ENCODE peak calls at places on chromosomes 12 and 14, in four cellular contexts. P is substantia nigra; C is CD8-positive, alpha-beta memory T cell; O is NCI-H2081. W is an unnamed sample.

GRCh38 chr12:87985069-87985675 is 44.0 kb downstream of the C12orf50 start:
- DNase-seq in P (no peak), C (no peak), O (no peak), W (no peak)

GRCh38 chr14:33062881-33063280 is 124.2 kb downstream of the NPAS3 start:
- DNase-seq in P (no peak), C (no peak), O (no peak), W (no peak)

GRCh38 chr12:116368196-116369194 is 91.0 kb upstream of the MED13L start:
- DNase-seq in P (no peak), C (no peak), O (no peak), W (no peak)

GRCh38 chr14:75711134-75711795 is 50.2 kb downstream of the TTLL5 start:
- DNase-seq in P (no peak), C (no peak), O (peak), W (no peak)

GRCh38 chr12:19189522-19189921 is 60.0 kb downstream of the PLEKHA5 start:
- DNase-seq in P (no peak), C (no peak), O (no peak), W (no peak)

GRCh38 chr12:62683724-62684501 is 217.3 kb downstream of the MON2 start:
- DNase-seq in P (peak), C (no peak), O (no peak), W (no peak)

GRCh38 chr12:116434155-116435065 is 124.8 kb upstream of the MAP1LC3B2 start:
- DNase-seq in P (no peak), C (no peak), O (no peak), W (no peak)

GRCh38 chr14:64049616-64050381 is 197.0 kb downstream of the SYNE2 start:
- DNase-seq in P (no peak), C (no peak), O (no peak), W (no peak)

GRCh38 chr12:54431911-54432814 is 13.1 kb upstream of the ITGA5 start:
- DNase-seq in P (no peak), C (no peak), O (no peak), W (no peak)

GRCh38 chr12:26338574-26339572 is 143.5 kb downstream of the SSPN start:
- DNase-seq in P (peak), C (no peak), O (no peak), W (no peak)

GRCh38 chr12:124518051-124518932 is 49.1 kb downstream of the NCOR2 start:
- DNase-seq in P (peak), C (no peak), O (peak), W (no peak)

GRCh38 chr12:75754141-75754540 is 242.7 kb upstream of the KRR1 start:
- DNase-seq in P (no peak), C (no peak), O (no peak), W (no peak)

GRCh38 chr14:96501383-96501745 is 818 bp upstream of the PAPOLA start:
- DNase-seq in P (no peak), C (no peak), O (no peak), W (no peak)

GRCh38 chr12:52778833-52779232 is 1.7 kb upstream of the KRT76 start:
- DNase-seq in P (no peak), C (no peak), O (no peak), W (no peak)

GRCh38 chr14:90726656-90727055 is 89.6 kb downstream of the TTC7B start:
- DNase-seq in P (peak), C (no peak), O (peak), W (no peak)

GRCh38 chr12:46825526-46826414 is at the start of gene SLC38A4:
- DNase-seq in P (no peak), C (no peak), O (no peak), W (no peak)

GRCh38 chr14:87840906-87841305 is 152.1 kb downstream of the GALC start:
- DNase-seq in P (no peak), C (no peak), O (no peak), W (no peak)

GRCh38 chr12:116381240-116381743 is 103.8 kb upstream of the MED13L start:
- DNase-seq in P (no peak), C (no peak), O (no peak), W (no peak)

GRCh38 chr12:6943387-6943718 is 263 bp upstream of the RNU7-1 start:
- DNase-seq in P (peak), C (peak), O (peak), W (peak)

GRCh38 chr12:19957578-19957977 is 410.8 kb upstream of the PDE3A start:
- DNase-seq in P (no peak), C (no peak), O (no peak), W (no peak)

GRCh38 chr12:52058631-52059324 is 7.5 kb downstream of the NR4A1 start:
- DNase-seq in P (peak), C (no peak), O (peak), W (no peak)

GRCh38 chr12:55906056-55906455 is 21.6 kb downstream of the PYM1 start:
- DNase-seq in P (no peak), C (no peak), O (no peak), W (no peak)

GRCh38 chr12:89863968-89864367 is 155.3 kb upstream of the ATP2B1 start:
- DNase-seq in P (no peak), C (no peak), O (peak), W (no peak)

GRCh38 chr14:60590907-60591510 is 58.3 kb downstream of the SIX1 start:
- DNase-seq in P (no peak), C (no peak), O (no peak), W (no peak)

GRCh38 chr12:132593071-132593470 is 17.3 kb downstream of the LRCOL1 start:
- DNase-seq in P (no peak), C (no peak), O (no peak), W (no peak)

GRCh38 chr12:54161481-54162437 is 27.0 kb downstream of the SMUG1 start:
- DNase-seq in P (no peak), C (no peak), O (no peak), W (no peak)

GRCh38 chr12:49950310-49951251 is at the start of gene AQP2:
- DNase-seq in P (no peak), C (no peak), O (no peak), W (no peak)

GRCh38 chr14:48008646-48009045 is 333.2 kb upstream of the MDGA2 start:
- DNase-seq in P (no peak), C (no peak), O (no peak), W (no peak)

GRCh38 chr12:17511369-17511768 is 578.6 kb downstream of the RERGL start:
- DNase-seq in P (no peak), C (no peak), O (no peak), W (no peak)

GRCh38 chr12:8678661-8679111 is 16.1 kb upstream of the MFAP5 start:
- DNase-seq in P (no peak), C (no peak), O (no peak), W (no peak)

GRCh38 chr12:88208661-88209060 is 66.6 kb downstream of the TMTC3 start:
- DNase-seq in P (no peak), C (no peak), O (no peak), W (no peak)

GRCh38 chr12:75236206-75236605 is 26.6 kb upstream of the KCNC2 start:
- DNase-seq in P (no peak), C (no peak), O (no peak), W (no peak)